ENCODE peak calls at places on chromosomes 7 and 10, in nine cellular contexts. J, T, K, P, A, U, O, B and E are unnamed samples.

GRCh38 chr10:11685787-11686218 is 56.4 kb upstream of the ECHDC3 start:
- DNase-seq in J (peak; percentile 65), T (peak; percentile 25), K (peak; percentile 61), P (no peak), A (peak; percentile 53), U (peak; percentile 9), O (peak; percentile 60), B (peak; percentile 85), E (peak; percentile 77)

GRCh38 chr7:77351539-77352004 is 64.6 kb downstream of the GSAP start:
- DNase-seq in J (no peak), T (no peak), K (no peak), P (no peak), A (no peak), U (no peak), O (no peak), B (peak; percentile 20), E (no peak)

GRCh38 chr7:73717991-73718405 is 1.5 kb downstream of the STX1A start:
- DNase-seq in J (no peak), T (no peak), K (peak; percentile 94), P (no peak), A (no peak), U (peak; percentile 77), O (peak; percentile 68), B (no peak), E (peak; percentile 90)

GRCh38 chr7:34107306-34107705 is 202.0 kb downstream of the BMPER start:
- DNase-seq in J (no peak), T (no peak), K (peak; percentile 29), P (no peak), A (no peak), U (peak; percentile 88), O (peak; percentile 82), B (no peak), E (peak; percentile 80)

GRCh38 chr7:95596183-95597135 is at the start of gene PDK4:
- DNase-seq in J (peak; percentile 93), T (peak; percentile 20), K (peak; percentile 1), P (peak; percentile 32), A (peak; percentile 93), U (peak; percentile 68), O (peak; percentile 92), B (peak; percentile 99), E (peak; percentile 19)

GRCh38 chr7:70589010-70589409 is 542.9 kb upstream of the GALNT17 start:
- DNase-seq in J (no peak), T (no peak), K (no peak), P (no peak), A (no peak), U (no peak), O (no peak), B (no peak), E (no peak)

GRCh38 chr10:5540886-5541285 is 16.1 kb downstream of the CALML3 start:
- DNase-seq in J (no peak), T (no peak), K (no peak), P (no peak), A (no peak), U (no peak), O (no peak), B (no peak), E (no peak)

GRCh38 chr7:74069086-74069541 is 14.5 kb upstream of the LIMK1 start:
- DNase-seq in J (no peak), T (no peak), K (no peak), P (no peak), A (no peak), U (no peak), O (no peak), B (no peak), E (no peak)

GRCh38 chr7:48680996-48681395 is 243.4 kb upstream of the CDC14C start:
- DNase-seq in J (no peak), T (no peak), K (peak; percentile 47), P (no peak), A (no peak), U (no peak), O (no peak), B (no peak), E (peak; percentile 12)

GRCh38 chr7:4684826-4685225 is 2.7 kb downstream of the FOXK1 start:
- DNase-seq in J (no peak), T (no peak), K (no peak), P (no peak), A (no peak), U (no peak), O (no peak), B (no peak), E (no peak)

GRCh38 chr7:94043299-94043698 is 39.1 kb upstream of the BET1 start:
- DNase-seq in J (no peak), T (no peak), K (peak; percentile 79), P (no peak), A (no peak), U (peak; percentile 72), O (peak; percentile 54), B (no peak), E (peak; percentile 76)

GRCh38 chr7:158955932-158956804 is 99.8 kb downstream of the DYNC2I1 start:
- DNase-seq in J (no peak), T (no peak), K (no peak), P (no peak), A (no peak), U (no peak), O (no peak), B (peak; percentile 70), E (no peak)

GRCh38 chr10:3850999-3851937 is 66.3 kb upstream of the KLF6 start:
- DNase-seq in J (no peak), T (no peak), K (peak; percentile 95), P (no peak), A (no peak), U (peak; percentile 83), O (peak; percentile 78), B (no peak), E (peak; percentile 93)

GRCh38 chr10:122838880-122839279 is 6.8 kb downstream of the CUZD1 start:
- DNase-seq in J (no peak), T (no peak), K (no peak), P (no peak), A (no peak), U (no peak), O (no peak), B (no peak), E (no peak)

DNA sequence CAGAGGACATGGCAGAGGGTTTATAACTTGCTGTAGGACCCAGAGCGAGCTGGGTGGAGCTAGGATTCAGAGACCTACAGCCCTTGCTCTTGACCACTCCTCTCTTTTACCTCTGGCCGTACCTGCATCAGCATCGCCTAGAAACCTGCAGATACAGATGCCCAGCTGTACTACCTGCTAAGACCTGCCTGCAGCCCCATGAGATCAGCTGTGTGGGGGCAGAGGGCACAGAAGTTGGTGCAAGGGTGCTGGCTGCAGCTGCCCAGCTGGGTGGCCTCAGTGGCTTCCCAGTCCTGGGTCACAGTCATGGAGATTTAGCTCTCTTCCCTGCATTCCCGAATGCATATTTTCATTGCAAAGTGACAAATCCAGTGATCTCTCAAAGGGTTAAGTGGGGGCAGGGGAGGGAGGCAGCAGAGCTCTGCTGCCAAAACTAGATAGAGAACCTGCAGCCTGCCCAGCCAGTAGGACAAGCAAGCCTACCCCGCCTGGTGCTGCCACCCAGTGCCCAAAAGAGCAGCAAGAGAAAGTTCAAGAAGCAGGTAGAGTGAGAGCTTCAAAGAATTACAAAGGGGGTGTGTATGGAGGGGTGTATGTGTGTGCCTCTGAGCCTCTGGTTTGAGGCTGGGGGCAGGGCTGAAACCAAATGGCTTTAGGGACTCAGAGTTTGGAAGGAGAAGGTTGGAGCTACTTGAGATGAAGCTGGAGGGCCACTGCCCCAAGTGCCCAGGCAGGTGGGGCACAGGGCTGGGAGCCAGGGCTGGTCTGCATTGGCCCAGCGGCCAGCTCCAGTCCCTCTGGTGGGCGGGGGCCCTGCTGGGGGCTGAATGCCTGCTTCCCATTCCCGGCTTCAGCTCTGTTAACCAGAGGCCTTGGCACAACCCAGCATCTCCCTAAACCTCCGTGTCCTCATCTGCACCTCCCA is 6.8 kb downstream of the FAM241B start:
- DNase-seq in J (no peak), T (no peak), K (no peak), P (no peak), A (no peak), U (no peak), O (no peak), B (peak; percentile 27), E (no peak)
- TF ChIP-seq CTCF in J (no peak), T (peak; percentile 18), K (peak; percentile 42), P (peak; percentile 36), A (peak; percentile 24), U (peak; percentile 10), O (peak; percentile 21), B (no peak), E (no peak)

DNA sequence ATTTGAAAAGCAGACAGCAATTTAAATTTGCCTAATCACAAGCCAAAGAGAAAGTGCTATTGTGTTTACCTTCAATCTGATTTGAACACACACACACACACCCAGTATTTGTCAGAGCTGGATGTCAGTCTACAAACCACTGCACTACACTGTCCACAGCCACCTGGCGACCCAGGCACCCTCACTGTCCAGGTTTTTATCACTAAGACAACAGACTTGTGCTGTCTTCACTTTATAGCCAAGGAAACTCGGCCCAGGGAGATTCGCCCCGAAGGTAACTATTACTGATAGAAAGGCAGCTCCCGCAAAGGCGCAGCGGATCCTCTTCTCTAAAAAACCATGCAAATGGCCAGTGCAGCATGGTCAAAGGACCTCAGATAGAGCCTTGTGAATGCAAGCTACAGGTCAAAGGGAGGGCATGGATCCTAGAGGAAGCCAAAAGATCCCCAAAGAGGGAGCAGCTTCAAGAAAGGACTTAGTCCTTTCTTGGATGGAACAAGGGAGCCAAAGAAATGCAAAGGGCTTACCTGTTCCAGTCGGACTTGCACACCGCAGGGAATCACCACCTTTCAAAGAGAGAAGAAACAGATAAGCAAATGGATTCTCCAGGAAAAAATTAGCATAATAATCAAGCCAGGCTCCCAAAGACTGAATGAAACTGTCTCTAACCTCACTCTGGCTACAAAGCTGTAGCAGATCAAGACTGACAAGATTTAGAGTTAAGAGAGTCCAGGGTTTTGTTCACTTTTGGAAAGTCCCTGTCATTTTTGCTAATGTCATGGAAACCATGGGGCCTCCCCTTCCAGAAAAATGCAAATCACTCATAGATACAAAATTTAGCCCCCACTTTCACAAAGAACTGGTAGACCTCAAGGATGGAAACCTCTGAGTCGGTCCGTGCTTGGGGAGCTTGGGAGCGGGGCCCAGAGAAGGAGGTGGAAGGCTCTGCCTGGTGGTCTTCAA is 101.1 kb downstream of the TNS3 start:
- DNase-seq in J (no peak), T (no peak), K (no peak), P (no peak), A (no peak), U (no peak), O (no peak), B (no peak), E (no peak)
- TF ChIP-seq CTCF in J (no peak), T (no peak), K (no peak), P (no peak), A (no peak), U (no peak), O (no peak), B (no peak), E (no peak)

DNA sequence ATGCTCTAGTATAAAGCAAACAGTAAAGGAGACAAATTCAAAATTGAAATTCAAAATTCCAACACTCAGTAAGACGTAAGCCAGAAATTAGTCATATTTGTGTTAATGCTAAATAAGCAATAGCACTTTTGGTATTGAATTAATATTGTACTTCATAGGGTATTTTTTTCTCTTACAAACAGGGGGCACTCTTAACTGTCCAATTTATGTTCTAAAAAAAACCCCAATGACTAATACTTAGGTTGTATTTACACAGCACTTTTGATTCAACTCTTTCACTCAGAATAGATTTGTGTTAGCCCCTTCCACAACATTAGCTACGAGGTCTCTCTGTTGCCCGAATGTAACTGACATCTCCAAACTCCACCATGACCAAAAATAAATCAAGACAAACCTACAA is 284.9 kb upstream of the COBL start:
- DNase-seq in J (no peak), T (no peak), K (no peak), P (no peak), A (no peak), U (no peak), O (no peak), B (no peak), E (no peak)
- TF ChIP-seq CTCF in J (no peak), T (no peak), K (no peak), P (no peak), A (no peak), U (no peak), O (no peak), B (no peak), E (no peak)

GRCh38 chr10:102608487-102608886 is 35.8 kb upstream of the TRIM8 start:
- DNase-seq in J (no peak), T (no peak), K (no peak), P (no peak), A (no peak), U (no peak), O (no peak), B (no peak), E (no peak)
- TF ChIP-seq CTCF in J (no peak), T (no peak), K (no peak), P (no peak), A (no peak), U (no peak), O (peak; percentile 6), B (no peak), E (no peak)